ENCODE peak calls at places on chromosomes 12 and 14, in six cellular contexts. Y is ovary; C is CD4-positive, alpha-beta memory T cell; O is HEK293T; P is midbrain; G is uterus. E is an unnamed sample.

GRCh38 chr12:12506541-12506940 is 56.1 kb downstream of the DUSP16 start:
- DNase-seq in Y (peak), O (peak), G (no peak), P (no peak), C (no peak), E (no peak)

GRCh38 chr14:22433059-22433458 is 156.0 kb downstream of the DAD1 start:
- DNase-seq in P (no peak), Y (no peak), O (no peak), G (no peak), C (no peak), E (no peak)

GRCh38 chr12:131142891-131143637 is 189.4 kb downstream of the ADGRD1 start:
- DNase-seq in C (no peak), Y (peak), P (peak), O (no peak), G (no peak), E (no peak)

GRCh38 chr12:8446642-8447547 is 8.9 kb upstream of the CLEC6A start:
- DNase-seq in Y (no peak), P (no peak), C (no peak), O (no peak), G (no peak), E (no peak)

GRCh38 chr14:104138891-104139459 is 588 bp downstream of the KIF26A start:
- DNase-seq in G (no peak), O (no peak), P (no peak), C (no peak), Y (peak), E (no peak)

GRCh38 chr12:5889381-5890047 is 55.5 kb downstream of the ANO2 start:
- DNase-seq in P (no peak), O (peak), Y (no peak), G (no peak), C (no peak), E (no peak)

GRCh38 chr12:63964301-63964700 is 119.8 kb downstream of the SRGAP1 start:
- DNase-seq in O (no peak), C (no peak), P (no peak), G (no peak), Y (no peak), E (no peak)

GRCh38 chr12:1970331-1970900 is 33.8 kb downstream of the DCP1B start:
- DNase-seq in C (no peak), O (no peak), P (no peak), G (no peak), Y (no peak), E (no peak)

GRCh38 chr12:54622463-54623183 is 12.1 kb downstream of the LACRT start:
- DNase-seq in G (no peak), Y (no peak), O (no peak), P (no peak), C (no peak), E (no peak)

GRCh38 chr12:57845478-57846284 is 848 bp downstream of the CTDSP2 start:
- DNase-seq in C (peak), Y (peak), P (peak), O (peak), G (peak), E (peak)

GRCh38 chr12:14589169-14590004 is 21.7 kb upstream of the PLBD1 start:
- DNase-seq in O (no peak), C (no peak), Y (no peak), P (no peak), G (no peak), E (no peak)

GRCh38 chr12:125111403-125111802 is 46.2 kb downstream of the AACS start:
- DNase-seq in O (no peak), Y (no peak), P (no peak), G (no peak), C (no peak), E (no peak)

GRCh38 chr12:3655331-3655900 is 97.5 kb downstream of the CRACR2A start:
- DNase-seq in P (no peak), C (peak), Y (no peak), G (no peak), O (peak), E (no peak)

GRCh38 chr14:75822522-75823288 is 159.1 kb downstream of the TGFB3 start:
- DNase-seq in Y (no peak), C (no peak), G (peak), O (no peak), P (no peak), E (no peak)

GRCh38 chr14:100303179-100303578 is 3.1 kb downstream of the SLC25A29 start:
- DNase-seq in Y (no peak), P (no peak), O (peak), C (no peak), G (no peak), E (no peak)

GRCh38 chr12:538731-539539 is 79.2 kb downstream of the B4GALNT3 start:
- DNase-seq in C (peak), Y (no peak), G (no peak), O (no peak), P (peak), E (peak)

GRCh38 chr12:94922561-94922960 is 80.9 kb downstream of the NDUFA12 start:
- DNase-seq in P (no peak), C (no peak), G (no peak), Y (no peak), O (no peak), E (no peak)

GRCh38 chr14:65783576-65783975 is 371.0 kb downstream of the FUT8 start:
- DNase-seq in Y (no peak), G (no peak), P (no peak), O (no peak), C (no peak), E (no peak)

GRCh38 chr14:100108840-100109593 is 43.8 kb downstream of the EVL start:
- DNase-seq in Y (no peak), G (no peak), O (no peak), C (no peak), P (no peak), E (no peak)

GRCh38 chr14:78566017-78566858 is 396.1 kb downstream of the NRXN3 start:
- DNase-seq in O (peak), G (peak), C (peak), P (peak), Y (peak), E (peak)

GRCh38 chr12:92080390-92081285 is 65.0 kb downstream of the BTG1 start:
- DNase-seq in G (no peak), C (peak), O (peak), Y (no peak), P (no peak), E (no peak)

GRCh38 chr12:27332407-27333310 is at the start of gene BMAL2:
- DNase-seq in P (no peak), Y (peak), C (peak), O (peak), G (peak), E (peak)

GRCh38 chr14:90970167-90970600 is 90.3 kb downstream of the RPS6KA5 start:
- DNase-seq in G (no peak), Y (no peak), P (no peak), O (no peak), C (no peak), E (no peak)

GRCh38 chr14:54117401-54117800 is 160.8 kb upstream of the BMP4 start:
- DNase-seq in O (no peak), C (no peak), G (no peak), Y (no peak), P (peak), E (no peak)

GRCh38 chr14:22871200-22871961 is at the start of gene LRP10:
- DNase-seq in Y (peak), P (peak), C (peak), O (peak), G (peak), E (peak)

GRCh38 chr12:1916396-1917171 is 1.9 kb downstream of the CACNA2D4 start:
- DNase-seq in G (peak), P (peak), C (no peak), O (peak), Y (peak), E (no peak)

GRCh38 chr12:85834378-85834777 is 1.8 kb downstream of the RASSF9 start:
- DNase-seq in P (no peak), O (peak), Y (no peak), C (no peak), G (no peak), E (no peak)

GRCh38 chr12:114864688-114865685 is 181.0 kb upstream of the TBX3 start:
- DNase-seq in O (no peak), C (no peak), P (no peak), Y (no peak), G (no peak), E (no peak)

GRCh38 chr12:70040141-70040540 is 203.1 kb upstream of the CNOT2 start:
- DNase-seq in G (no peak), Y (no peak), O (no peak), C (no peak), P (no peak), E (no peak)

E was measured in nucleus accumbens.